ENCODE peak calls at places on chromosomes 5 and 9, in nine cellular contexts. One of them, this sample, is unnamed.

GRCh38 chr9:105405514-105406131 is 42.2 kb upstream of the FSD1L start:
- DNase-seq in A549: no peak
- DNase-seq in psoas muscle: no peak
- DNase-seq in fibroblast of lung: peak; percentile 69
- DNase-seq in adrenal gland: no peak
- DNase-seq in PC-3: no peak
- DNase-seq in ascending aorta: no peak
- DNase-seq in MM.1S: peak; percentile 45
- DNase-seq in tibial artery: no peak
- DNase-seq in this sample: no peak

GRCh38 chr5:33238826-33239670 is 201.7 kb upstream of the TARS1 start:
- DNase-seq in A549: no peak
- DNase-seq in psoas muscle: no peak
- DNase-seq in fibroblast of lung: peak; percentile 15
- DNase-seq in adrenal gland: no peak
- DNase-seq in PC-3: peak; percentile 10
- DNase-seq in ascending aorta: no peak
- DNase-seq in MM.1S: peak; percentile 72
- DNase-seq in tibial artery: no peak
- DNase-seq in this sample: no peak

GRCh38 chr9:70617033-70617432 is 202.6 kb upstream of the KLF9 start:
- DNase-seq in A549: no peak
- DNase-seq in psoas muscle: peak; percentile 73
- DNase-seq in fibroblast of lung: no peak
- DNase-seq in adrenal gland: no peak
- DNase-seq in PC-3: no peak
- DNase-seq in ascending aorta: no peak
- DNase-seq in MM.1S: no peak
- DNase-seq in tibial artery: no peak
- DNase-seq in this sample: no peak

GRCh38 chr9:112945620-112946208 is 55.0 kb upstream of the SLC46A2 start:
- DNase-seq in A549: peak; percentile 12
- DNase-seq in psoas muscle: no peak
- DNase-seq in fibroblast of lung: no peak
- DNase-seq in adrenal gland: no peak
- DNase-seq in PC-3: peak; percentile 17
- DNase-seq in ascending aorta: no peak
- DNase-seq in MM.1S: no peak
- DNase-seq in tibial artery: no peak
- DNase-seq in this sample: no peak

GRCh38 chr5:146199216-146199815 is 4.1 kb upstream of the RBM27 start:
- DNase-seq in A549: no peak
- DNase-seq in psoas muscle: no peak
- DNase-seq in fibroblast of lung: no peak
- DNase-seq in adrenal gland: no peak
- DNase-seq in PC-3: no peak
- DNase-seq in ascending aorta: no peak
- DNase-seq in MM.1S: no peak
- DNase-seq in tibial artery: no peak
- DNase-seq in this sample: no peak

GRCh38 chr5:145975361-145976066 is 39.1 kb downstream of the SH3RF2 start:
- DNase-seq in A549: no peak
- DNase-seq in psoas muscle: peak; percentile 51
- DNase-seq in fibroblast of lung: peak; percentile 97
- DNase-seq in adrenal gland: no peak
- DNase-seq in PC-3: peak; percentile 84
- DNase-seq in ascending aorta: no peak
- DNase-seq in MM.1S: no peak
- DNase-seq in tibial artery: peak; percentile 20
- DNase-seq in this sample: no peak

GRCh38 chr5:54024466-54024865 is 285.9 kb downstream of the ARL15 start:
- DNase-seq in A549: no peak
- DNase-seq in psoas muscle: no peak
- DNase-seq in fibroblast of lung: peak; percentile 35
- DNase-seq in adrenal gland: no peak
- DNase-seq in PC-3: no peak
- DNase-seq in ascending aorta: no peak
- DNase-seq in MM.1S: no peak
- DNase-seq in tibial artery: no peak
- DNase-seq in this sample: no peak

GRCh38 chr9:96014078-96014477 is 138.6 kb downstream of the ERCC6L2 start:
- DNase-seq in A549: no peak
- DNase-seq in psoas muscle: no peak
- DNase-seq in fibroblast of lung: no peak
- DNase-seq in adrenal gland: no peak
- DNase-seq in PC-3: no peak
- DNase-seq in ascending aorta: no peak
- DNase-seq in MM.1S: no peak
- DNase-seq in tibial artery: no peak
- DNase-seq in this sample: no peak

GRCh38 chr9:89594811-89595550 is 9.8 kb upstream of the GADD45G start:
- DNase-seq in A549: no peak
- DNase-seq in psoas muscle: no peak
- DNase-seq in fibroblast of lung: no peak
- DNase-seq in adrenal gland: no peak
- DNase-seq in PC-3: no peak
- DNase-seq in ascending aorta: no peak
- DNase-seq in MM.1S: no peak
- DNase-seq in tibial artery: no peak
- DNase-seq in this sample: no peak

GRCh38 chr9:89592201-89592815 is 12.5 kb upstream of the GADD45G start:
- DNase-seq in A549: no peak
- DNase-seq in psoas muscle: no peak
- DNase-seq in fibroblast of lung: no peak
- DNase-seq in adrenal gland: no peak
- DNase-seq in PC-3: no peak
- DNase-seq in ascending aorta: no peak
- DNase-seq in MM.1S: no peak
- DNase-seq in tibial artery: no peak
- DNase-seq in this sample: no peak

GRCh38 chr9:89591291-89592200 is 13.3 kb upstream of the GADD45G start:
- DNase-seq in A549: no peak
- DNase-seq in psoas muscle: no peak
- DNase-seq in fibroblast of lung: no peak
- DNase-seq in adrenal gland: peak; percentile 64
- DNase-seq in PC-3: no peak
- DNase-seq in ascending aorta: no peak
- DNase-seq in MM.1S: no peak
- DNase-seq in tibial artery: no peak
- DNase-seq in this sample: no peak

GRCh38 chr9:89593776-89594427 is 10.9 kb upstream of the GADD45G start:
- DNase-seq in A549: peak; percentile 70
- DNase-seq in psoas muscle: no peak
- DNase-seq in fibroblast of lung: peak; percentile 6
- DNase-seq in adrenal gland: no peak
- DNase-seq in PC-3: peak; percentile 58
- DNase-seq in ascending aorta: no peak
- DNase-seq in MM.1S: peak; percentile 62
- DNase-seq in tibial artery: no peak
- DNase-seq in this sample: no peak

DNA sequence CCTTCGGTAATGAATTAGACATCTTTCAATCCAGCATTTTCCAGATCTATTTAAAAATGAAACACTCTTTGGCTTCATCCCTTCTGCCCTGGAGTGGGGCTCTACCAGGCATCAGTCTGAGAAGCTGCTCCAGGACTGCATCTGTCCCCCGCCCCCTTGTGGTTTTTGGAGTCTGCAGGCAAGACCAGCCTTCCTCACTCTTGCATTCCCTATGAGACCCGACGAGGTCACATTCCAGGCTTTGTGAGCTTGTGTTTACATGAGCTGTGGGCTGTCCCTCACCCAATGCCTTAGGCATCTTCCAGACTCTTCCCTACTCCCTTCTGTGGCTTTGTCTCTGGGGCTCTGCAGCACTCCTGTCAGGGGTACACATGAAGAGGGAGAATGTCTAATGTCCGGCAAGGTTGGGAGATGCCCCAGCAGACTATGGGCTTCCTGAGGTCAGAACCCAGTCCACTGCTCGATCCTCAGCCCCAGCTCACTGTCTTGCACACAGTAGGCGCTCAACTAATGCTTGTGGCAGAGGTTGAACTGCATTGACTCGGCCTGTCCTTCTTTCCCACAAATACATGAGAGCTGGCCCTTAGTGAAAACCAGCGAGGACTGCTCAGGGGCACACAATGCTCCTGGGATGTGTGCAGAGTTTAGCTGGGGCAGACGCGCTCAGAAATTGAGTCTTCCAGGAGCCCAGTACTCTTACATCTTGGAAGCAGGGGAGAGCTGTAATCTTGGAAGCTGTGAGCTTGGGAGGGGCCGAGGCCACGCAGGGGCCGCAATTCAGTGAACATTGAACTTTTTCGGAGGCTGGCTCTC is 11.6 kb upstream of the GADD45G start:
- DNase-seq in A549: no peak
- DNase-seq in psoas muscle: no peak
- DNase-seq in fibroblast of lung: peak; percentile 70
- DNase-seq in adrenal gland: no peak
- DNase-seq in PC-3: peak; percentile 32
- DNase-seq in ascending aorta: no peak
- DNase-seq in MM.1S: no peak
- DNase-seq in tibial artery: no peak
- DNase-seq in this sample: no peak
- TF ChIP-seq CTCF in A549: no peak
- TF ChIP-seq CTCF in psoas muscle: no peak
- TF ChIP-seq CTCF in fibroblast of lung: no peak
- TF ChIP-seq CTCF in adrenal gland: no peak
- TF ChIP-seq CTCF in PC-3: no peak
- TF ChIP-seq CTCF in ascending aorta: no peak
- TF ChIP-seq CTCF in MM.1S: no peak
- TF ChIP-seq CTCF in tibial artery: no peak
- TF ChIP-seq CTCF in this sample: no peak

GRCh38 chr9:81427870-81428269 is 261.5 kb downstream of the TLE1 start:
- DNase-seq in A549: no peak
- DNase-seq in psoas muscle: no peak
- DNase-seq in fibroblast of lung: no peak
- DNase-seq in adrenal gland: no peak
- DNase-seq in PC-3: no peak
- DNase-seq in ascending aorta: no peak
- DNase-seq in MM.1S: no peak
- DNase-seq in tibial artery: no peak
- DNase-seq in this sample: no peak

GRCh38 chr9:81420024-81420423 is 269.3 kb downstream of the TLE1 start:
- DNase-seq in A549: no peak
- DNase-seq in psoas muscle: no peak
- DNase-seq in fibroblast of lung: no peak
- DNase-seq in adrenal gland: no peak
- DNase-seq in PC-3: no peak
- DNase-seq in ascending aorta: no peak
- DNase-seq in MM.1S: no peak
- DNase-seq in tibial artery: no peak
- DNase-seq in this sample: no peak

GRCh38 chr9:81423589-81424326 is 265.6 kb downstream of the TLE1 start:
- DNase-seq in A549: no peak
- DNase-seq in psoas muscle: no peak
- DNase-seq in fibroblast of lung: peak; percentile 3
- DNase-seq in adrenal gland: no peak
- DNase-seq in PC-3: no peak
- DNase-seq in ascending aorta: no peak
- DNase-seq in MM.1S: peak; percentile 12
- DNase-seq in tibial artery: no peak
- DNase-seq in this sample: no peak

DNA sequence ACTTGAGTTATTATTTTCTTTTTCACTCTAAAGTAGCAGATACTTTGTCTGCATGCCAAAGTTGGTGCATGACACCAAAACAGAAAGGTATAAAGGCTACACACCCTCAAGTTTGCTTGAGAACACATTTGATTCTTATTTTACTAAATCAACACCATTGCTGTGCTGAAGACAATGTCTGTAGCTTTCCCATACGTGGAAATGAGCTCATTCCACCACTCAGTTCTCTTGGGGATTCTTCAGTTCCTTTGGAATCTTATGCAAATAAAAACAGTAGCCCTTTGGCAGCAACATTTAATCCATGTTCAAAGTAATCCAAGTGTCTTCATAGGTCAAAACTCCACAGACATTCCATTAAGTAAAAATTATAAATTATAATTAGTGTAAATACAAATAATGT is 264.9 kb downstream of the TLE1 start:
- DNase-seq in A549: no peak
- DNase-seq in psoas muscle: no peak
- DNase-seq in fibroblast of lung: peak; percentile 11
- DNase-seq in adrenal gland: no peak
- DNase-seq in PC-3: no peak
- DNase-seq in ascending aorta: no peak
- DNase-seq in MM.1S: no peak
- DNase-seq in tibial artery: no peak
- DNase-seq in this sample: no peak
- H3K9me3 ChIP-seq in A549: peaks cover 32% of the 10 kb centered on the region
- H3K9me3 ChIP-seq in psoas muscle: peaks cover 22% of the 10 kb centered on the region
- H3K9me3 ChIP-seq in fibroblast of lung: peaks cover 3% of the 10 kb centered on the region
- H3K9me3 ChIP-seq in adrenal gland: peaks cover 8% of the 10 kb centered on the region
- H3K9me3 ChIP-seq in PC-3: peaks cover 9% of the 10 kb centered on the region
- H3K9me3 ChIP-seq in ascending aorta: peaks cover 25% of the 10 kb centered on the region
- H3K9me3 ChIP-seq in MM.1S: no peaks in the 10 kb centered on the region
- H3K9me3 ChIP-seq in tibial artery: peaks cover 22% of the 10 kb centered on the region
- H3K9me3 ChIP-seq in this sample: peaks cover 14% of the 10 kb centered on the region

GRCh38 chr9:801399-802071 is 40.0 kb upstream of the DMRT1 start:
- DNase-seq in A549: no peak
- DNase-seq in psoas muscle: no peak
- DNase-seq in fibroblast of lung: peak; percentile 93
- DNase-seq in adrenal gland: no peak
- DNase-seq in PC-3: no peak
- DNase-seq in ascending aorta: no peak
- DNase-seq in MM.1S: no peak
- DNase-seq in tibial artery: no peak
- DNase-seq in this sample: no peak
- TF ChIP-seq CTCF in A549: no peak
- TF ChIP-seq CTCF in psoas muscle: no peak
- TF ChIP-seq CTCF in fibroblast of lung: no peak
- TF ChIP-seq CTCF in adrenal gland: no peak
- TF ChIP-seq CTCF in PC-3: no peak
- TF ChIP-seq CTCF in ascending aorta: no peak
- TF ChIP-seq CTCF in MM.1S: no peak
- TF ChIP-seq CTCF in tibial artery: no peak
- TF ChIP-seq CTCF in this sample: no peak

GRCh38 chr9:101414839-101415238 is 16.2 kb downstream of the ZNF189 start:
- DNase-seq in A549: no peak
- DNase-seq in psoas muscle: no peak
- DNase-seq in fibroblast of lung: no peak
- DNase-seq in adrenal gland: no peak
- DNase-seq in PC-3: no peak
- DNase-seq in ascending aorta: no peak
- DNase-seq in MM.1S: no peak
- DNase-seq in tibial artery: no peak
- DNase-seq in this sample: no peak

GRCh38 chr9:101418518-101419111 is 17.0 kb downstream of the ALDOB start:
- DNase-seq in A549: no peak
- DNase-seq in psoas muscle: no peak
- DNase-seq in fibroblast of lung: peak; percentile 40
- DNase-seq in adrenal gland: no peak
- DNase-seq in PC-3: no peak
- DNase-seq in ascending aorta: no peak
- DNase-seq in MM.1S: no peak
- DNase-seq in tibial artery: no peak
- DNase-seq in this sample: no peak

GRCh38 chr9:101417389-101417788 is 18.2 kb downstream of the ALDOB start:
- DNase-seq in A549: no peak
- DNase-seq in psoas muscle: no peak
- DNase-seq in fibroblast of lung: no peak
- DNase-seq in adrenal gland: no peak
- DNase-seq in PC-3: no peak
- DNase-seq in ascending aorta: no peak
- DNase-seq in MM.1S: no peak
- DNase-seq in tibial artery: no peak
- DNase-seq in this sample: no peak

GRCh38 chr9:101417977-101418376 is 17.6 kb downstream of the ALDOB start:
- DNase-seq in A549: no peak
- DNase-seq in psoas muscle: no peak
- DNase-seq in fibroblast of lung: no peak
- DNase-seq in adrenal gland: no peak
- DNase-seq in PC-3: no peak
- DNase-seq in ascending aorta: no peak
- DNase-seq in MM.1S: no peak
- DNase-seq in tibial artery: no peak
- DNase-seq in this sample: no peak

DNA sequence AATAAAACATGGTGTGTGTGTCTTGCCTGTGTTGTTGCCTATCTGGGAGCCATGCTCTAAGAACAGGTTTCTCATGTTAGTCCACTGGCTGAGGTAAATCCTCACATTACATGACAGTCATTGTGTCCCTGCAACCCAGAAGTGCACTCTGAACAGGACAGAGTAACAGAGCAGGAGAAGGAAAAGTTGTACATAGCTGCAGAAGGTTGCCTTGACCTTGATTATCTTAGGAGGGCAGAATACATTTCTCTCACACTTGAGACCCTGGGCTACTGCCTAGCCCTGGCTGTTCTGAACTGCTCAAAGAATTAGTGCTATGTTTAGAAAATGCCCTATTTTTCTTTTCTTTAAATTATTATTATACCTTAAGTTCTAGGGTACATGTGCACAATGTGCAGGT is 16.9 kb downstream of the ZNF189 start:
- DNase-seq in A549: no peak
- DNase-seq in psoas muscle: no peak
- DNase-seq in fibroblast of lung: no peak
- DNase-seq in adrenal gland: no peak
- DNase-seq in PC-3: no peak
- DNase-seq in ascending aorta: no peak
- DNase-seq in MM.1S: no peak
- DNase-seq in tibial artery: no peak
- DNase-seq in this sample: no peak
- H3K9me3 ChIP-seq in A549: peaks cover 60% of the 10 kb centered on the region
- H3K9me3 ChIP-seq in psoas muscle: peaks cover 63% of the 10 kb centered on the region
- H3K9me3 ChIP-seq in fibroblast of lung: no peaks in the 10 kb centered on the region
- H3K9me3 ChIP-seq in adrenal gland: peaks cover 21% of the 10 kb centered on the region
- H3K9me3 ChIP-seq in PC-3: no peaks in the 10 kb centered on the region
- H3K9me3 ChIP-seq in ascending aorta: peaks cover 88% of the 10 kb centered on the region
- H3K9me3 ChIP-seq in MM.1S: no peaks in the 10 kb centered on the region
- H3K9me3 ChIP-seq in tibial artery: peaks cover 82% of the 10 kb centered on the region
- H3K9me3 ChIP-seq in this sample: peaks cover 65% of the 10 kb centered on the region